ENCODE peak calls at places on chromosomes 12 and 14, in seven cellular contexts. H is heart right ventricle, W is IMR-90, J is uterus, L is tibial artery, Y is GM23338, N is H9. A is an unnamed sample.

GRCh38 chr12:81253360-81253759 is 175.5 kb downstream of the ACSS3 start:
- DNase-seq in N (no peak), H (no peak), W (no peak), Y (no peak), L (no peak), J (no peak), A (no peak)

GRCh38 chr14:50099335-50099734 is 17.0 kb downstream of the VCPKMT start:
- DNase-seq in W (no peak), H (no peak), L (no peak), Y (no peak), J (no peak), N (no peak), A (no peak)

GRCh38 chr12:68140576-68140975 is 19.0 kb downstream of the IFNG start:
- DNase-seq in Y (no peak), W (no peak), N (no peak), J (no peak), H (no peak), L (no peak), A (no peak)

GRCh38 chr14:55221968-55222367 is 30.6 kb upstream of the DLGAP5 start:
- DNase-seq in N (no peak), L (no peak), W (no peak), J (no peak), H (no peak), Y (no peak), A (no peak)

GRCh38 chr14:61101803-61102548 is 120.9 kb downstream of the SLC38A6 start:
- DNase-seq in L (no peak), N (peak; percentile 66), H (no peak), W (peak; percentile 65), J (no peak), Y (peak; percentile 75), A (no peak)

GRCh38 chr14:89417111-89417468 is at the start of gene FOXN3:
- DNase-seq in H (peak; percentile 96), J (peak; percentile 92), N (peak; percentile 87), Y (peak; percentile 91), W (peak; percentile 86), L (peak; percentile 97), A (peak; percentile 95)

GRCh38 chr12:6182279-6182898 is 17.8 kb upstream of the CD9 start:
- DNase-seq in L (peak; percentile 92), H (peak; percentile 69), J (peak; percentile 85), N (peak; percentile 50), Y (no peak), W (peak; percentile 68), A (peak; percentile 58)

GRCh38 chr12:14638066-14638465 is 58.3 kb downstream of the GUCY2C start:
- DNase-seq in Y (no peak), H (no peak), N (no peak), J (no peak), W (no peak), L (no peak), A (no peak)

GRCh38 chr12:79183946-79184345 is 319.4 kb downstream of the SYT1 start:
- DNase-seq in L (no peak), N (no peak), H (no peak), Y (no peak), J (no peak), W (peak; percentile 33), A (no peak)

DNA sequence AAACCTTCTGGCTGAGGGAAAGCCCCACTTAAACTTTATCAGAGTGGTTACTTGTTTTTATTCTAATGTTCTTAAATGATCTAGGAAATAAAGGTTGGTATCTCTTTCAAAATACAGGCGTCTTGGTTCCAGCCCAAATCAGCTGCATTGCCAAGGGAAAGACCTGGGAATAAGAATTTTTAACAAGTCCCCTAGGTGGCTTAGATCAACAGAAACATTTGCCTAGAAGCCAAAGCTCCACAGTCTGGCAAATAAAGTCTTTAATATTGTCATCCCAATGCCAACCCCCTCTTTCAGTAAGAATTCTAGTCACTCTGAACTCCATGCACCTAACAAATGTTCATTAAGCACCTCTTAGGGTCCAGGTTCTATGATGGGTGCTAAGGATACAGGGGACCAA is 66.8 kb downstream of the ARL6IP4 start:
- DNase-seq in L (no peak), H (no peak), Y (no peak), W (no peak), N (no peak), J (no peak), A (no peak)
- H3K4me1 ChIP-seq in L (no peaks in the 10 kb centered on the region), H (peaks cover 67% of the 10 kb centered on the region), Y (no peaks in the 10 kb centered on the region), W (peaks cover 33% of the 10 kb centered on the region), N (no peaks in the 10 kb centered on the region), J (no peaks in the 10 kb centered on the region), A (peaks cover 10% of the 10 kb centered on the region)

DNA sequence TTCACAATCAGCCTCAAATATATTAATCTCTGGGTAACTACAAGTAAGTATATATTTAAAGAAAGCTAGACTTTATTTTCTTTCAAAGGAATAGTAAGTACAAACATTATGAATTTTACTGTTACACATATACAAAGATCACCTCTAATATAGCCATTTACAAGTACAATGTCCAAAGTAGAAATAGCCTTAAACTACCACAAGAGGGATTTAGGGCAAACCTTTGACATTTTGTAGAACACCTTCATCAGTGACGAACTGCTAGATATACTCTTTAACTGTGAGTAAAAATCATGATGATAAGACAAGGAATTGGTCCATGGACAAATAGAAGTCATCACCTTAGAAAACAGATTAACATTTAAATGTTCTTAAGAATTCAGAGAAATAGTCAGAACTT is 69.8 kb downstream of the CNTN1 start:
- DNase-seq in N (no peak), W (no peak), Y (no peak), H (no peak), J (no peak), L (no peak), A (no peak)
- TF ChIP-seq CTCF in N (peak; percentile 47), W (no peak), Y (no peak), H (no peak), J (no peak), L (no peak), A (no peak)

DNA sequence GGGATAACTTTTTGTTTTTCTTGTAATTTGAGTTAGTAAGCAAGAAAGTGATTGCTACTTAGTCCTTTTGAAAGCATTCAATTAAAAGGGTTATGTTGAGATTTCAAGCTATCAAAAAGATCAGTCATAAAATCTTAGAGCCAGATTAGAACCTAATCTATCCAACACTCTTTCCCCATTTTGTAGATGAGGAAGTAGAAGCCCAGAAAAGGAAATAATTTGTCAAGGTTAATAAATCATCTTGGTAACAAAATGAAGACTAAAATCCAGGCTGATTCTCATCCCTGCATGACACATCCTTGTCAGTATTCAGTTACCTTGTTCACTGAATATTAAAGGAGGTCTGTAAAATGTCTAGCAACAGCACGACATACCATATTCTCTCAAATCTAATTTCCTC is 26.5 kb downstream of the PPP1R13B start:
- DNase-seq in W (no peak), N (no peak), Y (no peak), L (no peak), H (no peak), J (no peak), A (no peak)
- H3K4me1 ChIP-seq in W (no peaks in the 10 kb centered on the region), N (peaks cover 2% of the 10 kb centered on the region), Y (peaks cover 12% of the 10 kb centered on the region), L (no peaks in the 10 kb centered on the region), H (peaks cover 43% of the 10 kb centered on the region), J (no peaks in the 10 kb centered on the region), A (peaks cover 26% of the 10 kb centered on the region)

DNA sequence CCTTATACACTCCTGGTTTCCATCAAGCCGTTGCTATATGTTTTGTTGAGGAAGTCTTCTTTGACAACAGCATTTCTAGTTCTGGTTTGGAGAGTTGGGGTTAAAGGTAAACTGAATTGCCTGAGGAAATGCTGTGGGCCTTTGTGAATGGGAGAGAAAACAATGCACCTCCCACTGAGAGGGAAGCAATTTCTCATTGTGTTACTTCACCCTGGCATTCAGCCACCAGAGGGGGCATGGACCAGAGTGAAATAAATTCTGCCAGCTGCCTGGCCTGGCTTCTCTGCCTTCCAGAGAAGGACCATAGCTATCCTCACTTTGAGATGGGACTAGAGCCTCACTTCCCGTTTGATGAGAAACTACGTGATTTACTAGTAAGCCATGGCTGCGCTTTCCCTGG is 475.3 kb downstream of the EGLN3 start:
- DNase-seq in L (no peak), H (peak; percentile 10), Y (peak; percentile 96), J (no peak), W (no peak), N (peak; percentile 86), A (no peak)
- TF ChIP-seq CTCF in L (no peak), H (no peak), Y (peak; percentile 56), J (no peak), W (no peak), N (peak; percentile 80), A (no peak)

DNA sequence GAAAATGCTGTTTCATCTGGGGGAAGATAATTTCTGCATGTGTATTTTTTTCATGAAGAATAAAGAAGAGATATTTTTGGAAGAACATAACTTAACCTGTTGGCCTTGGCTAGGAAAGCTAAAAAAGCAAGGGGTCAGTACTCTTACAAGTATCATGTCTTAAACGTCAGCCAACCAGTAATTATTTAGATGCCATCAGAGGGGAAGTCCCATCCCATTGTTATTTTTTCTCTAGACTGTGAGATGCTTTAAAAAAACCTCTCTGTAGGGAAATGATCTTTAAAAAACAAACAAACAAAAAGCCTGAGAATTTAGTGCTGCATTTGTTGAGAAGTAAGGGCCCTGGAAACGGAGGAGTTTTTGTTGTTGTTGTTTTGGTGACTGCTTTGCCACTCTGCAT is 474.1 kb downstream of the ZFP36L1 start:
- DNase-seq in N (no peak), H (no peak), Y (no peak), W (no peak), L (no peak), J (no peak), A (no peak)
- H3K4me1 ChIP-seq in N (no peaks in the 10 kb centered on the region), H (no peaks in the 10 kb centered on the region), Y (no peaks in the 10 kb centered on the region), W (no peaks in the 10 kb centered on the region), L (no peaks in the 10 kb centered on the region), J (no peaks in the 10 kb centered on the region), A (no peaks in the 10 kb centered on the region)

GRCh38 chr12:119005832-119006360 is 24.6 kb downstream of the SRRM4 start:
- DNase-seq in H (no peak), Y (no peak), W (no peak), J (no peak), N (no peak), L (no peak), A (no peak)
- TF ChIP-seq CTCF in H (no peak), Y (no peak), W (no peak), J (no peak), N (no peak), L (no peak), A (no peak)